ENCODE peak calls at places on chromosomes 4 and X, in six cellular contexts. One of them, this sample, is unnamed.

GRCh38 chrX:38375888-38376287 is 23.5 kb downstream of the OTC start:
- DNase-seq in A549: peak; percentile 11
- DNase-seq in ovary: no peak
- DNase-seq in breast epithelium: no peak
- DNase-seq in cardiac muscle cell: peak; percentile 8
- DNase-seq in PC-3: peak; percentile 34
- DNase-seq in this sample: no peak

GRCh38 chrX:14873676-14874049 is 442 bp downstream of the MOSPD2 start:
- DNase-seq in A549: no peak
- DNase-seq in ovary: no peak
- DNase-seq in breast epithelium: no peak
- DNase-seq in cardiac muscle cell: no peak
- DNase-seq in PC-3: no peak
- DNase-seq in this sample: no peak

GRCh38 chrX:42739771-42740170 is 38.2 kb downstream of the PPP1R2C start:
- DNase-seq in A549: no peak
- DNase-seq in cardiac muscle cell: no peak
- DNase-seq in ovary: no peak
- DNase-seq in breast epithelium: no peak
- DNase-seq in PC-3: no peak
- DNase-seq in this sample: no peak

GRCh38 chr4:111454961-111455360 is 690.3 kb upstream of the FAM241A start:
- DNase-seq in cardiac muscle cell: no peak
- DNase-seq in ovary: no peak
- DNase-seq in breast epithelium: no peak
- DNase-seq in PC-3: no peak
- DNase-seq in A549: no peak
- DNase-seq in this sample: no peak

GRCh38 chr4:71872767-71873422 is 89.0 kb upstream of the GC start:
- DNase-seq in breast epithelium: no peak
- DNase-seq in PC-3: no peak
- DNase-seq in ovary: no peak
- DNase-seq in cardiac muscle cell: no peak
- DNase-seq in A549: no peak
- DNase-seq in this sample: no peak

GRCh38 chr4:68148795-68149685 is 19.4 kb upstream of the TMPRSS11F start:
- DNase-seq in A549: no peak
- DNase-seq in cardiac muscle cell: no peak
- DNase-seq in PC-3: no peak
- DNase-seq in ovary: no peak
- DNase-seq in breast epithelium: no peak
- DNase-seq in this sample: no peak

GRCh38 chrX:53047228-53047627 is 1.4 kb upstream of the GPR173 start:
- DNase-seq in ovary: no peak
- DNase-seq in PC-3: peak; percentile 34
- DNase-seq in A549: no peak
- DNase-seq in cardiac muscle cell: peak; percentile 2
- DNase-seq in breast epithelium: no peak
- DNase-seq in this sample: no peak

GRCh38 chrX:69093960-69094935 is 71.0 kb downstream of the PJA1 start:
- DNase-seq in PC-3: peak; percentile 67
- DNase-seq in cardiac muscle cell: peak; percentile 78
- DNase-seq in breast epithelium: peak; percentile 26
- DNase-seq in ovary: no peak
- DNase-seq in A549: peak; percentile 58
- DNase-seq in this sample: no peak

GRCh38 chrX:111355523-111356122 is 56.4 kb downstream of the DCX start:
- DNase-seq in PC-3: no peak
- DNase-seq in ovary: no peak
- DNase-seq in cardiac muscle cell: no peak
- DNase-seq in A549: no peak
- DNase-seq in breast epithelium: no peak
- DNase-seq in this sample: no peak

GRCh38 chr4:10334506-10335028 is 122.7 kb downstream of the ZNF518B start:
- DNase-seq in breast epithelium: no peak
- DNase-seq in ovary: no peak
- DNase-seq in cardiac muscle cell: no peak
- DNase-seq in A549: no peak
- DNase-seq in PC-3: no peak
- DNase-seq in this sample: no peak

GRCh38 chr4:89586318-89586717 is 250.6 kb downstream of the SNCA start:
- DNase-seq in breast epithelium: no peak
- DNase-seq in PC-3: no peak
- DNase-seq in cardiac muscle cell: peak; percentile 33
- DNase-seq in A549: no peak
- DNase-seq in ovary: no peak
- DNase-seq in this sample: no peak

GRCh38 chr4:87219648-87220093 is 747 bp downstream of the KLHL8 start:
- DNase-seq in ovary: peak; percentile 54
- DNase-seq in A549: peak; percentile 21
- DNase-seq in breast epithelium: no peak
- DNase-seq in PC-3: peak; percentile 12
- DNase-seq in cardiac muscle cell: peak; percentile 51
- DNase-seq in this sample: peak; percentile 44

GRCh38 chr4:112075129-112075753 is 70.0 kb upstream of the FAM241A start:
- DNase-seq in cardiac muscle cell: peak; percentile 75
- DNase-seq in PC-3: peak; percentile 81
- DNase-seq in ovary: no peak
- DNase-seq in breast epithelium: no peak
- DNase-seq in A549: peak; percentile 61
- DNase-seq in this sample: no peak

GRCh38 chr4:111475001-111475400 is 670.3 kb upstream of the FAM241A start:
- DNase-seq in cardiac muscle cell: peak; percentile 63
- DNase-seq in breast epithelium: no peak
- DNase-seq in ovary: no peak
- DNase-seq in A549: peak; percentile 26
- DNase-seq in PC-3: peak; percentile 52
- DNase-seq in this sample: no peak

GRCh38 chr4:54659213-54660144 is 1.7 kb downstream of the KIT start:
- DNase-seq in PC-3: no peak
- DNase-seq in breast epithelium: peak; percentile 32
- DNase-seq in ovary: peak; percentile 46
- DNase-seq in cardiac muscle cell: peak; percentile 47
- DNase-seq in A549: no peak
- DNase-seq in this sample: no peak

GRCh38 chrX:2391869-2392606 is 108.7 kb downstream of the DHRSX start:
- DNase-seq in breast epithelium: peak; percentile 19
- DNase-seq in A549: peak; percentile 98
- DNase-seq in PC-3: peak; percentile 93
- DNase-seq in ovary: no peak
- DNase-seq in cardiac muscle cell: no peak
- DNase-seq in this sample: no peak

GRCh38 chrX:10966057-10966456 is 145.1 kb upstream of the HCCS start:
- DNase-seq in breast epithelium: no peak
- DNase-seq in PC-3: no peak
- DNase-seq in ovary: no peak
- DNase-seq in A549: no peak
- DNase-seq in cardiac muscle cell: no peak
- DNase-seq in this sample: no peak

GRCh38 chr4:19580090-19580489 is 671.6 kb upstream of the SLIT2 start:
- DNase-seq in breast epithelium: no peak
- DNase-seq in A549: no peak
- DNase-seq in ovary: no peak
- DNase-seq in cardiac muscle cell: no peak
- DNase-seq in PC-3: no peak
- DNase-seq in this sample: no peak

GRCh38 chr4:45030059-45030458 is 303.7 kb upstream of the GNPDA2 start:
- DNase-seq in PC-3: no peak
- DNase-seq in breast epithelium: no peak
- DNase-seq in ovary: no peak
- DNase-seq in cardiac muscle cell: no peak
- DNase-seq in A549: no peak
- DNase-seq in this sample: no peak

GRCh38 chr4:72311291-72311690 is 257.7 kb downstream of the ADAMTS3 start:
- DNase-seq in A549: no peak
- DNase-seq in ovary: no peak
- DNase-seq in cardiac muscle cell: no peak
- DNase-seq in breast epithelium: no peak
- DNase-seq in PC-3: peak; percentile 96
- DNase-seq in this sample: no peak

GRCh38 chr4:64781737-64782326 is 372.6 kb upstream of the TECRL start:
- DNase-seq in breast epithelium: no peak
- DNase-seq in A549: peak; percentile 28
- DNase-seq in ovary: no peak
- DNase-seq in cardiac muscle cell: peak; percentile 26
- DNase-seq in PC-3: peak; percentile 80
- DNase-seq in this sample: no peak
- TF ChIP-seq CTCF in breast epithelium: peak; percentile 62
- TF ChIP-seq CTCF in A549: peak; percentile 54
- TF ChIP-seq CTCF in ovary: no peak
- TF ChIP-seq CTCF in cardiac muscle cell: peak; percentile 61
- TF ChIP-seq CTCF in PC-3: peak; percentile 94
- TF ChIP-seq CTCF in this sample: peak; percentile 72

GRCh38 chrX:71102292-71102691 is 4.2 kb downstream of the CXorf65 start:
- DNase-seq in cardiac muscle cell: no peak
- DNase-seq in PC-3: no peak
- DNase-seq in A549: no peak
- DNase-seq in breast epithelium: no peak
- DNase-seq in ovary: no peak
- DNase-seq in this sample: no peak

GRCh38 chrX:71100581-71101505 is 5.2 kb downstream of the FOXO4 start:
- DNase-seq in cardiac muscle cell: no peak
- DNase-seq in A549: no peak
- DNase-seq in breast epithelium: no peak
- DNase-seq in PC-3: no peak
- DNase-seq in ovary: no peak
- DNase-seq in this sample: no peak

GRCh38 chrX:71105638-71106037 is 902 bp downstream of the CXorf65 start:
- DNase-seq in A549: no peak
- DNase-seq in PC-3: no peak
- DNase-seq in cardiac muscle cell: no peak
- DNase-seq in ovary: no peak
- DNase-seq in breast epithelium: no peak
- DNase-seq in this sample: no peak

GRCh38 chrX:71106427-71106826 is at the start of gene CXorf65:
- DNase-seq in ovary: no peak
- DNase-seq in A549: no peak
- DNase-seq in breast epithelium: no peak
- DNase-seq in cardiac muscle cell: no peak
- DNase-seq in PC-3: no peak
- DNase-seq in this sample: no peak

GRCh38 chrX:71103110-71103983 is 3.2 kb downstream of the CXorf65 start:
- DNase-seq in cardiac muscle cell: peak; percentile 42
- DNase-seq in ovary: no peak
- DNase-seq in A549: no peak
- DNase-seq in PC-3: no peak
- DNase-seq in breast epithelium: no peak
- DNase-seq in this sample: no peak
- H3K4me3 ChIP-seq in cardiac muscle cell: no peak overlapping the region
- H3K4me3 ChIP-seq in ovary: no peak overlapping the region
- H3K4me3 ChIP-seq in A549: no peak overlapping the region
- H3K4me3 ChIP-seq in PC-3: no peak overlapping the region
- H3K4me3 ChIP-seq in breast epithelium: no peak overlapping the region
- H3K4me3 ChIP-seq in this sample: peak overlapping the region; percentile 23

GRCh38 chr4:7343353-7343655 is 91.4 kb downstream of the PSAPL1 start:
- DNase-seq in cardiac muscle cell: no peak
- DNase-seq in A549: no peak
- DNase-seq in ovary: peak; percentile 33
- DNase-seq in breast epithelium: no peak
- DNase-seq in PC-3: no peak
- DNase-seq in this sample: no peak

GRCh38 chr4:7342581-7343352 is 92.0 kb downstream of the PSAPL1 start:
- DNase-seq in breast epithelium: no peak
- DNase-seq in cardiac muscle cell: no peak
- DNase-seq in PC-3: no peak
- DNase-seq in ovary: peak; percentile 32
- DNase-seq in A549: no peak
- DNase-seq in this sample: peak; percentile 7

GRCh38 chr4:7343950-7344349 is 90.8 kb downstream of the PSAPL1 start:
- DNase-seq in PC-3: no peak
- DNase-seq in A549: no peak
- DNase-seq in breast epithelium: no peak
- DNase-seq in cardiac muscle cell: no peak
- DNase-seq in ovary: peak; percentile 29
- DNase-seq in this sample: peak; percentile 3

GRCh38 chr4:7342223-7342576 is 92.5 kb downstream of the PSAPL1 start:
- DNase-seq in cardiac muscle cell: no peak
- DNase-seq in breast epithelium: no peak
- DNase-seq in ovary: no peak
- DNase-seq in PC-3: no peak
- DNase-seq in A549: no peak
- DNase-seq in this sample: peak; percentile 6

DNA sequence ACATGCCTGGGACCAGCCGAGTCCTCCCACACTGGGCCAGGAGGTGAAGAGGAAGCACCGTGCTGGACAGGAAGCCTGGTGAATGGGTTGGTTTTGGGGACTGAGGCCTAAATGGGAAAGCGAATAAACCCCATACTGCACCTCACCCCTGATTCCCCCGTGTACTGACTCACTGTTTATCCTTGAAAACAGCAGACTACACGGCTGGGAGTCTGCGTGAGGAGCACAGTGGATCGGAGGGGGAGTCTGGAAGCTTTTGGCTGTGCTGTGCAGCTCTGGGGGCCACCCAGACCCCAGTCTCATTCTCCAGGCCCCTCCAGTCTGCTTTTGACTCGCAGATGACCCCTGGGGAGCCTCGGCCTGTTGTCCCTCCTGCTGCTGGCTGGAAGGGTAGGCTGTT is 90.1 kb downstream of the PSAPL1 start:
- DNase-seq in A549: no peak
- DNase-seq in breast epithelium: no peak
- DNase-seq in PC-3: no peak
- DNase-seq in ovary: peak; percentile 38
- DNase-seq in cardiac muscle cell: no peak
- DNase-seq in this sample: no peak
- H3K27ac ChIP-seq in A549: peak overlapping the region; percentile 33
- H3K27ac ChIP-seq in breast epithelium: no peak overlapping the region
- H3K27ac ChIP-seq in PC-3: no peak overlapping the region
- H3K27ac ChIP-seq in ovary: no peak overlapping the region
- H3K27ac ChIP-seq in cardiac muscle cell: no peak overlapping the region
- H3K27ac ChIP-seq in this sample: no peak overlapping the region

GRCh38 chr4:53541577-53542206 is 49.6 kb downstream of the LNX1 start:
- DNase-seq in A549: no peak
- DNase-seq in cardiac muscle cell: no peak
- DNase-seq in breast epithelium: no peak
- DNase-seq in ovary: no peak
- DNase-seq in PC-3: peak; percentile 83
- DNase-seq in this sample: no peak
- TF ChIP-seq CTCF in A549: no peak
- TF ChIP-seq CTCF in cardiac muscle cell: no peak
- TF ChIP-seq CTCF in breast epithelium: no peak
- TF ChIP-seq CTCF in ovary: no peak
- TF ChIP-seq CTCF in PC-3: no peak
- TF ChIP-seq CTCF in this sample: no peak